ENCODE peak calls at places on chromosome 1, in seven cellular contexts. Q is mucosa of descending colon; A is NCI-H1105; D is Ammon's horn; E is AML-193; Y is smooth muscle cell of the brain vasculature; J is stimulated activated CD4-positive, alpha-beta T cell treated with anti-CD3 and anti-CD28 coated beads, Interleukin-2, amount 100 ng/mL, for 48 hours. C is an unnamed sample.

GRCh38 chr1:183407961-183408360 is 10.2 kb downstream of the NMNAT2 start:
- DNase-seq in D (no peak), A (no peak), J (no peak), Q (no peak), E (no peak), Y (no peak), C (no peak)

GRCh38 chr1:21573971-21574458 is 64.8 kb downstream of the ALPL start:
- DNase-seq in E (peak; percentile 27), J (no peak), A (peak; percentile 94), D (peak; percentile 64), Q (peak; percentile 76), Y (no peak), C (no peak)

GRCh38 chr1:61051455-61052392 is 30.6 kb upstream of the NFIA start:
- DNase-seq in E (no peak), J (no peak), Q (no peak), A (no peak), Y (no peak), D (no peak), C (no peak)

GRCh38 chr1:47998396-47998990 is 1.3 kb upstream of the TRABD2B start:
- DNase-seq in D (no peak), Q (no peak), Y (no peak), E (no peak), A (no peak), J (no peak), C (no peak)

GRCh38 chr1:48250572-48250971 is 28.1 kb downstream of the SLC5A9 start:
- DNase-seq in Y (no peak), Q (peak; percentile 49), E (no peak), D (no peak), J (no peak), A (peak; percentile 38), C (no peak)

GRCh38 chr1:79629414-79629813 is 622.9 kb upstream of the ADGRL4 start:
- DNase-seq in D (no peak), Y (no peak), J (no peak), Q (no peak), A (no peak), E (no peak), C (no peak)

GRCh38 chr1:209673631-209674417 is 1.4 kb upstream of the G0S2 start:
- DNase-seq in Y (no peak), D (no peak), Q (no peak), J (no peak), E (peak; percentile 13), A (no peak), C (no peak)

GRCh38 chr1:221840511-221841243 is 98.8 kb upstream of the DUSP10 start:
- DNase-seq in E (no peak), J (no peak), Q (no peak), A (no peak), Y (no peak), D (no peak), C (no peak)

GRCh38 chr1:113325039-113325438 is 65.3 kb upstream of the MAGI3 start:
- DNase-seq in D (no peak), E (no peak), Q (no peak), Y (no peak), A (no peak), J (no peak), C (no peak)

GRCh38 chr1:43507296-43508295 is 23.1 kb upstream of the PTPRF start:
- DNase-seq in Y (no peak), Q (no peak), D (no peak), E (no peak), A (no peak), J (no peak), C (no peak)

GRCh38 chr1:34843392-34844251 is 15.9 kb downstream of the SMIM12 start:
- DNase-seq in J (no peak), A (no peak), Q (no peak), D (no peak), E (no peak), Y (no peak), C (no peak)

GRCh38 chr1:100622037-100622436 is 84.1 kb downstream of the GPR88 start:
- DNase-seq in A (no peak), Y (peak; percentile 98), Q (no peak), J (no peak), D (peak; percentile 46), E (no peak), C (no peak)

GRCh38 chr1:83999316-83999819 is 436 bp upstream of the TTLL7 start:
- DNase-seq in D (peak; percentile 85), A (peak; percentile 95), J (no peak), E (no peak), Y (peak; percentile 40), Q (peak; percentile 82), C (no peak)

GRCh38 chr1:97516588-97516987 is 404.2 kb downstream of the DPYD start:
- DNase-seq in E (no peak), D (no peak), A (no peak), J (no peak), Y (no peak), Q (no peak), C (no peak)

GRCh38 chr1:205032512-205032911 is 10.5 kb upstream of the CNTN2 start:
- DNase-seq in Y (no peak), D (no peak), A (no peak), E (no peak), Q (no peak), J (no peak), C (no peak)

GRCh38 chr1:225684741-225685140 is 31.8 kb upstream of the ENAH start:
- DNase-seq in A (no peak), D (no peak), E (no peak), J (no peak), Y (no peak), Q (no peak), C (no peak)

GRCh38 chr1:150072959-150073358 is 5.4 kb downstream of the VPS45 start:
- DNase-seq in E (peak; percentile 59), Y (no peak), A (no peak), J (no peak), Q (no peak), D (no peak), C (no peak)

GRCh38 chr1:145695781-145696629 is 11.2 kb downstream of the PDZK1 start:
- DNase-seq in A (no peak), D (no peak), Q (no peak), E (no peak), Y (no peak), J (no peak), C (no peak)

GRCh38 chr1:170663011-170663410 is 920 bp upstream of the PRRX1 start:
- DNase-seq in D (no peak), E (no peak), Q (no peak), A (no peak), J (no peak), Y (no peak), C (no peak)

GRCh38 chr1:224615861-224616760 is at the start of gene CNIH3:
- DNase-seq in A (peak; percentile 93), E (no peak), Y (no peak), J (no peak), Q (no peak), D (peak; percentile 52), C (no peak)

GRCh38 chr1:201190005-201190404 is 619 bp upstream of the IGFN1 start:
- DNase-seq in Q (no peak), J (no peak), Y (no peak), A (no peak), E (no peak), D (no peak), C (no peak)

GRCh38 chr1:153526132-153526543 is 9.7 kb downstream of the S100A6 start:
- DNase-seq in D (no peak), J (no peak), E (no peak), A (peak; percentile 86), Y (no peak), Q (no peak), C (no peak)

GRCh38 chr1:31562707-31563360 is 13.5 kb upstream of the TINAGL1 start:
- DNase-seq in Q (peak; percentile 29), E (no peak), A (no peak), D (no peak), J (no peak), Y (no peak), C (no peak)

GRCh38 chr1:11925938-11926292 is 312 bp downstream of the KIAA2013 start:
- DNase-seq in Q (no peak), J (no peak), A (no peak), D (no peak), E (no peak), Y (no peak), C (no peak)

GRCh38 chr1:63835075-63835633 is 61.3 kb downstream of the ROR1 start:
- DNase-seq in A (no peak), E (no peak), Y (no peak), D (no peak), Q (no peak), J (no peak), C (no peak)

GRCh38 chr1:24929091-24929875 is 793 bp downstream of the RUNX3 start:
- DNase-seq in E (peak; percentile 33), J (peak; percentile 41), Y (no peak), D (no peak), Q (peak; percentile 27), A (peak; percentile 37), C (no peak)

GRCh38 chr1:60935599-60935990 is 146.8 kb upstream of the NFIA start:
- DNase-seq in D (no peak), Q (no peak), E (no peak), Y (no peak), A (no peak), J (no peak), C (no peak)

GRCh38 chr1:49686107-49686506 is 337.6 kb downstream of the AGBL4 start:
- DNase-seq in A (no peak), Y (no peak), Q (no peak), J (no peak), E (no peak), D (no peak), C (no peak)

GRCh38 chr1:234686035-234686434 is 76.1 kb upstream of the IRF2BP2 start:
- DNase-seq in D (no peak), A (no peak), Y (no peak), Q (no peak), J (no peak), E (no peak), C (no peak)

GRCh38 chr1:177001556-177001955 is 163.0 kb downstream of the ASTN1 start:
- DNase-seq in D (no peak), A (no peak), J (no peak), Q (no peak), E (no peak), Y (no peak), C (no peak)

GRCh38 chr1:159946242-159947187 is 1.1 kb upstream of the IGSF9 start:
- DNase-seq in E (no peak), J (no peak), Q (no peak), D (no peak), A (no peak), Y (no peak), C (no peak)

GRCh38 chr1:5479876-5480275 is 512.3 kb downstream of the NPHP4 start:
- DNase-seq in A (no peak), D (peak; percentile 29), J (no peak), E (no peak), Q (no peak), Y (no peak), C (no peak)

GRCh38 chr1:107966550-107966949 is 1.6 kb upstream of the VAV3 start:
- DNase-seq in E (no peak), Q (no peak), D (no peak), J (no peak), A (no peak), Y (no peak), C (no peak)

GRCh38 chr1:64471218-64471719 is 1.3 kb downstream of the CACHD1 start:
- DNase-seq in J (no peak), Y (no peak), E (no peak), A (peak; percentile 13), Q (peak; percentile 17), D (no peak), C (no peak)

GRCh38 chr1:202076050-202076511 is 46.6 kb upstream of the GPR37L1 start:
- DNase-seq in Y (no peak), Q (peak; percentile 83), J (no peak), D (no peak), E (no peak), A (no peak), C (no peak)

GRCh38 chr1:3014041-3014440 is 7.2 kb upstream of the ACTRT2 start:
- DNase-seq in D (no peak), E (no peak), Y (no peak), A (no peak), Q (no peak), J (no peak), C (no peak)

GRCh38 chr1:77509051-77509492 is 173.4 kb downstream of the ZZZ3 start:
- DNase-seq in A (no peak), J (no peak), D (peak; percentile 33), Q (no peak), E (no peak), Y (no peak), C (no peak)

GRCh38 chr1:198681247-198681646 is 42.4 kb downstream of the PTPRC start:
- DNase-seq in A (peak; percentile 4), J (no peak), D (no peak), Y (no peak), E (no peak), Q (no peak), C (no peak)